ENCODE peak calls at places on chromosomes 3 and 15, in nine cellular contexts. One of them, this sample, is unnamed.

GRCh38 chr15:83210619-83211018 is 3.0 kb upstream of the HDGFL3 start:
- DNase-seq in GM12891: no peak
- DNase-seq in adrenal gland: no peak
- DNase-seq in IMR-90: no peak
- DNase-seq in body of pancreas: peak
- DNase-seq in H54: peak
- DNase-seq in gastrocnemius medialis: no peak
- DNase-seq in ovary: no peak
- DNase-seq in NB4: no peak
- DNase-seq in this sample: no peak

GRCh38 chr3:122169911-122170310 is 13.6 kb upstream of the CASR start:
- DNase-seq in ovary: no peak
- DNase-seq in adrenal gland: no peak
- DNase-seq in NB4: no peak
- DNase-seq in gastrocnemius medialis: no peak
- DNase-seq in GM12891: no peak
- DNase-seq in H54: no peak
- DNase-seq in body of pancreas: no peak
- DNase-seq in IMR-90: no peak
- DNase-seq in this sample: peak

GRCh38 chr15:55916666-55917409 is 76.6 kb downstream of the NEDD4 start:
- DNase-seq in H54: no peak
- DNase-seq in ovary: no peak
- DNase-seq in GM12891: no peak
- DNase-seq in body of pancreas: no peak
- DNase-seq in gastrocnemius medialis: no peak
- DNase-seq in adrenal gland: no peak
- DNase-seq in IMR-90: peak
- DNase-seq in NB4: no peak
- DNase-seq in this sample: no peak

GRCh38 chr15:55434989-55435825 is 26.9 kb downstream of the PIERCE2 start:
- DNase-seq in GM12891: peak
- DNase-seq in IMR-90: peak
- DNase-seq in NB4: peak
- DNase-seq in body of pancreas: no peak
- DNase-seq in ovary: no peak
- DNase-seq in gastrocnemius medialis: no peak
- DNase-seq in H54: peak
- DNase-seq in adrenal gland: no peak
- DNase-seq in this sample: peak

GRCh38 chr3:113776564-113776963 is 29.7 kb downstream of the ATP6V1A start:
- DNase-seq in body of pancreas: no peak
- DNase-seq in adrenal gland: no peak
- DNase-seq in H54: no peak
- DNase-seq in NB4: no peak
- DNase-seq in IMR-90: no peak
- DNase-seq in gastrocnemius medialis: no peak
- DNase-seq in ovary: no peak
- DNase-seq in GM12891: no peak
- DNase-seq in this sample: no peak

GRCh38 chr3:120678331-120678845 is 3.7 kb downstream of the HGD start:
- DNase-seq in gastrocnemius medialis: peak
- DNase-seq in NB4: peak
- DNase-seq in H54: no peak
- DNase-seq in IMR-90: peak
- DNase-seq in adrenal gland: peak
- DNase-seq in GM12891: no peak
- DNase-seq in ovary: peak
- DNase-seq in body of pancreas: peak
- DNase-seq in this sample: peak

GRCh38 chr3:190585771-190586630 is 72.1 kb downstream of the IL1RAP start:
- DNase-seq in adrenal gland: no peak
- DNase-seq in NB4: peak
- DNase-seq in ovary: no peak
- DNase-seq in body of pancreas: no peak
- DNase-seq in H54: peak
- DNase-seq in GM12891: no peak
- DNase-seq in gastrocnemius medialis: no peak
- DNase-seq in IMR-90: peak
- DNase-seq in this sample: peak

GRCh38 chr15:71362987-71363968 is 248.0 kb downstream of the THSD4 start:
- DNase-seq in adrenal gland: no peak
- DNase-seq in H54: no peak
- DNase-seq in body of pancreas: no peak
- DNase-seq in ovary: no peak
- DNase-seq in gastrocnemius medialis: no peak
- DNase-seq in IMR-90: no peak
- DNase-seq in GM12891: no peak
- DNase-seq in NB4: no peak
- DNase-seq in this sample: no peak

GRCh38 chr3:50100956-50101845 is 12.5 kb downstream of the RBM5 start:
- DNase-seq in GM12891: no peak
- DNase-seq in H54: no peak
- DNase-seq in adrenal gland: no peak
- DNase-seq in gastrocnemius medialis: no peak
- DNase-seq in ovary: no peak
- DNase-seq in NB4: no peak
- DNase-seq in IMR-90: peak
- DNase-seq in body of pancreas: no peak
- DNase-seq in this sample: no peak

GRCh38 chr3:72141264-72141663 is 356.3 kb upstream of the PROK2 start:
- DNase-seq in gastrocnemius medialis: no peak
- DNase-seq in ovary: no peak
- DNase-seq in body of pancreas: no peak
- DNase-seq in IMR-90: no peak
- DNase-seq in NB4: peak
- DNase-seq in H54: no peak
- DNase-seq in adrenal gland: no peak
- DNase-seq in GM12891: no peak
- DNase-seq in this sample: no peak

GRCh38 chr15:99305761-99306505 is 54.7 kb downstream of the LRRC28 start:
- DNase-seq in IMR-90: peak
- DNase-seq in H54: no peak
- DNase-seq in adrenal gland: no peak
- DNase-seq in gastrocnemius medialis: peak
- DNase-seq in ovary: peak
- DNase-seq in NB4: no peak
- DNase-seq in body of pancreas: peak
- DNase-seq in GM12891: no peak
- DNase-seq in this sample: no peak

DNA sequence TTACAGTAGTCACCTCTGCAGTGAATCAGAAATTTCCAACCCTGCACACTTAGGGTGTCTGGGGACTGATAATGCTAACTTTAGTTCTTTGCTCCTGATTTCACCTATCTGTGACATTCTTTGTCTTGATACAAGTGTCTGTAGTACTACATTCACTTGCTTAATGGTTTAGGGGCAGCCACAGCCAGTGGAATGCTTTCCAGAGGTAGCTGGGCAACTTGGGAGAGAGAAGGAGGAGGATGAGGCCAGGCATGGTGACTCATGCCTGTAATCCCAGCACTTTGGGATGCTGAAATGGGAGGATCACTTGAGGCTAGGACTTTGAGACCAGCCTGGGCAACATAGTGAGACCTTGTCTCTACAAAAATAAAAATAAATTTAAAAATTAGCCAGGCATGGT is 8.5 kb downstream of the BAHD1 start:
- DNase-seq in GM12891: no peak
- DNase-seq in ovary: no peak
- DNase-seq in NB4: no peak
- DNase-seq in IMR-90: peak
- DNase-seq in H54: peak
- DNase-seq in body of pancreas: no peak
- DNase-seq in gastrocnemius medialis: no peak
- DNase-seq in adrenal gland: no peak
- DNase-seq in this sample: no peak
- TF ChIP-seq POLR2A in GM12891: no peak
- TF ChIP-seq POLR2A in ovary: no peak
- TF ChIP-seq POLR2A in NB4: no peak
- TF ChIP-seq POLR2A in IMR-90: no peak
- TF ChIP-seq POLR2A in H54: no peak
- TF ChIP-seq POLR2A in body of pancreas: no peak
- TF ChIP-seq POLR2A in gastrocnemius medialis: no peak
- TF ChIP-seq POLR2A in adrenal gland: no peak
- TF ChIP-seq POLR2A in this sample: no peak

DNA sequence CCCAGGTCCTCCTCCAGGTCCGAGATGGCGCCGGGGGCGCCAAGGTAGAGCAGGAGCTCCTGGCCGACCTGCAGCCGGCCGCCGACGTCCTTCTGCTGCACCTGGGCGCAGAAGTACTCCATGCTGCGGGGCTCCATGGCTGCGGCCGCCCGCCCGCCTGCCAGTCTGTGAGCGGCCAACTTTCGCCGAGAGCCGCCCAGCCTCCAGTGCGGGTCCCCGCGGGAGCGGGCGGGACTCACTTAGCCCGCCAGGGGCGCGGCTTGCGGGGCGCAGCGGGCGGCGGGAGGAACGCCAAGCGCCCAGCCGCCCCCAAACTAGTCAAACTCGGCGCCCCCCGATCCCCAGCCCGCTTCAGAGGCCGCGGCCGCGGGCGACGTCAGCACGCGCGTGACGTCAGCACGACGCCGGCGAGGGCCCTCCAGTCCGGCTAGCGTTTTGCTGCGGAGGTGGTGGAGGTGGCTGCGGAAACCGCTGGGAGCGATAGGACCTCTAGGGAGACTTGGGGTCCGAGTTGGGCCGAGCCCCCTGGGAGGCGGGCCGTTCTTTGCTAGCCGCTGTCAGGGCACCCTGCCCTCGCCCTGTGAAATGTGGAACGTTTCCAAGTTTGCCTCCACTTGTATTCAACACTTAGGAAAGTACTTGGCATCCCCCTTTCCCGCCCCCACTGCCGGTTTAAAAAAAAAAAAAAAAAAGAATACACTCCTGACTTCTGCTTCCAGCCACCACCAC is at the start of gene CLASP2:
- DNase-seq in ovary: peak
- DNase-seq in NB4: peak
- DNase-seq in adrenal gland: peak
- DNase-seq in body of pancreas: peak
- DNase-seq in H54: peak
- DNase-seq in GM12891: peak
- DNase-seq in IMR-90: peak
- DNase-seq in gastrocnemius medialis: peak
- DNase-seq in this sample: peak
- TF ChIP-seq POLR2A in ovary: peak
- TF ChIP-seq POLR2A in NB4: peak
- TF ChIP-seq POLR2A in adrenal gland: peak
- TF ChIP-seq POLR2A in body of pancreas: peak
- TF ChIP-seq POLR2A in H54: peak
- TF ChIP-seq POLR2A in GM12891: peak
- TF ChIP-seq POLR2A in IMR-90: peak
- TF ChIP-seq POLR2A in gastrocnemius medialis: peak
- TF ChIP-seq POLR2A in this sample: peak

GRCh38 chr3:52216585-52217408 is 8.6 kb downstream of the TLR9 start:
- DNase-seq in H54: peak
- DNase-seq in ovary: peak
- DNase-seq in GM12891: no peak
- DNase-seq in IMR-90: peak
- DNase-seq in gastrocnemius medialis: peak
- DNase-seq in adrenal gland: peak
- DNase-seq in NB4: peak
- DNase-seq in body of pancreas: peak
- DNase-seq in this sample: peak

GRCh38 chr3:52217409-52217805 is 8.0 kb downstream of the TLR9 start:
- DNase-seq in body of pancreas: no peak
- DNase-seq in GM12891: no peak
- DNase-seq in gastrocnemius medialis: no peak
- DNase-seq in ovary: peak
- DNase-seq in IMR-90: no peak
- DNase-seq in NB4: no peak
- DNase-seq in H54: no peak
- DNase-seq in adrenal gland: no peak
- DNase-seq in this sample: no peak

GRCh38 chr3:52213901-52214300 is 11.5 kb downstream of the TLR9 start:
- DNase-seq in IMR-90: no peak
- DNase-seq in NB4: no peak
- DNase-seq in adrenal gland: no peak
- DNase-seq in body of pancreas: no peak
- DNase-seq in gastrocnemius medialis: no peak
- DNase-seq in ovary: no peak
- DNase-seq in H54: no peak
- DNase-seq in GM12891: no peak
- DNase-seq in this sample: no peak

GRCh38 chr3:52213005-52213404 is 12.4 kb downstream of the TLR9 start:
- DNase-seq in IMR-90: no peak
- DNase-seq in GM12891: no peak
- DNase-seq in adrenal gland: no peak
- DNase-seq in gastrocnemius medialis: no peak
- DNase-seq in body of pancreas: no peak
- DNase-seq in NB4: no peak
- DNase-seq in H54: no peak
- DNase-seq in ovary: no peak
- DNase-seq in this sample: no peak

DNA sequence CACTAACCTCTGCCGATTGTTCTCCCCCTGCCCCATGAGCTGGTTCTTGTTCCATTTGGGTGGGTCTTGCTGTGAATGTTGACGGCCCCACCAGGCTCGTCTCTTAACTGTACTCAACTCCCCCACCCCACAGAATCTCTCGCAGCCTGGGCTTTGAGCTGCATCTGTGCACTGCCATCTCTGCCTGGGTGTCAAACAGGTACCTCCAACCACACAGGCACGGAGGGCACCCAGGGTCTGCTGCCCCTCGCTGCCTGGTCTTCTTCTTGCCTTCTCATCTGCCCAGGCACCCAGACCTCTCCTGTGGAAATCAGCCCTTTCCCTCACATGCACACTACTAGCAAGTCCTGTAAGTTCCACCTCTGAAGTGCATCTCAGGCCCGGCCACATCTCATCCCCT is 10.1 kb downstream of the TLR9 start:
- DNase-seq in NB4: no peak
- DNase-seq in GM12891: no peak
- DNase-seq in gastrocnemius medialis: no peak
- DNase-seq in adrenal gland: no peak
- DNase-seq in IMR-90: no peak
- DNase-seq in ovary: no peak
- DNase-seq in H54: no peak
- DNase-seq in body of pancreas: no peak
- DNase-seq in this sample: no peak
- TF ChIP-seq POLR2A in NB4: no peak
- TF ChIP-seq POLR2A in GM12891: no peak
- TF ChIP-seq POLR2A in gastrocnemius medialis: no peak
- TF ChIP-seq POLR2A in adrenal gland: no peak
- TF ChIP-seq POLR2A in IMR-90: no peak
- TF ChIP-seq POLR2A in ovary: no peak
- TF ChIP-seq POLR2A in H54: no peak
- TF ChIP-seq POLR2A in body of pancreas: no peak
- TF ChIP-seq POLR2A in this sample: no peak

DNA sequence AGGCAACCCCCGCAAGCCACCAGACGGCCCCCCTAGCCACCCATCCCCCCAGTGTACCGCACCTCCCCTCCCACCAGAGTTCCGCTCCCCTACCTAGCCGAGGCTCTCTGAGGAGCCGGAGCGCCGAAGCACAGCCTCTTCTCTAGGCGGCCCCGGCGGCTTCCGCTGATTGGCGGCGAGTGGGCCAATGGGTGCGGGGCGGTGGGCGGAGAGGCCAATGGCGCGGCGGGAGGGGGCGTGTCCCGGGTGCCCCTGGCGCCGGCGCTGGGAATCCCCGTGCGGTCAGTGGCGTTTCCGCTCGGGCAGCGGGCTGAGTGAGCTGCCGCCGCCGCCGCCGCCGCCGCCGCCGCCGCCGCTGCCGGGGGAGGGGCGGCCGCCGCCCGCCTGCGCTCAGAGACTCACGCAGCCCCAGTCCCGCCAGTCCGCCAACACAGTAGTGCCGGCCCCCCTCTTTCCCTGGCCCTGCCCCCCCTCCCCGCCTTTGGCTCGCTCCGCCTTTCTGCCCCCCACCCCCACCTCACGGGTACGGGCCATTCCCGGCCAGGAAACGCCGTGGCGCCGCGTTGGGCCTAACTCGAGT is at the start of gene SETD5:
- DNase-seq in GM12891: peak
- DNase-seq in gastrocnemius medialis: peak
- DNase-seq in IMR-90: peak
- DNase-seq in H54: peak
- DNase-seq in ovary: peak
- DNase-seq in NB4: peak
- DNase-seq in adrenal gland: peak
- DNase-seq in body of pancreas: peak
- DNase-seq in this sample: peak
- TF ChIP-seq POLR2A in GM12891: peak
- TF ChIP-seq POLR2A in gastrocnemius medialis: peak
- TF ChIP-seq POLR2A in IMR-90: peak
- TF ChIP-seq POLR2A in H54: peak
- TF ChIP-seq POLR2A in ovary: peak
- TF ChIP-seq POLR2A in NB4: peak
- TF ChIP-seq POLR2A in adrenal gland: peak
- TF ChIP-seq POLR2A in body of pancreas: peak
- TF ChIP-seq POLR2A in this sample: peak

This sample was measured in erythroblast.